ENCODE peak calls at places on chromosomes 2 and 18, in seven cellular contexts. L, O, M, W, Y, R and A are unnamed samples.

GRCh38 chr2:143463717-143464116 is 334.5 kb downstream of the ARHGAP15 start:
- DNase-seq in Y (no peak), R (no peak), O (no peak), W (no peak), L (no peak), M (no peak), A (no peak)

GRCh38 chr18:12929477-12930083 is 18.2 kb upstream of the SEH1L start:
- DNase-seq in R (no peak), L (no peak), W (no peak), Y (no peak), O (no peak), M (no peak), A (no peak)

GRCh38 chr18:31498450-31499156 is 626 bp downstream of the DSG2 start:
- DNase-seq in O (peak), W (no peak), M (no peak), Y (peak), R (no peak), L (no peak), A (no peak)

GRCh38 chr2:240392948-240393830 is 42.3 kb upstream of the GPC1 start:
- DNase-seq in O (peak), M (no peak), R (no peak), L (no peak), W (no peak), Y (no peak), A (peak)

GRCh38 chr18:72601944-72602343 is 57.8 kb upstream of the CBLN2 start:
- DNase-seq in O (no peak), M (no peak), R (no peak), W (no peak), Y (no peak), L (no peak), A (no peak)

GRCh38 chr2:187982668-187983067 is 309.0 kb upstream of the GULP1 start:
- DNase-seq in W (no peak), O (no peak), Y (peak), R (no peak), M (no peak), L (no peak), A (no peak)

GRCh38 chr2:172836386-172837200 is 100.9 kb downstream of the RAPGEF4 start:
- DNase-seq in O (peak), W (no peak), L (no peak), Y (peak), M (peak), R (no peak), A (no peak)

GRCh38 chr2:9416267-9416961 is 6.9 kb downstream of the ITGB1BP1 start:
- DNase-seq in M (no peak), O (no peak), Y (no peak), R (no peak), L (no peak), W (no peak), A (no peak)

GRCh38 chr2:235766206-235766794 is 272.5 kb downstream of the AGAP1 start:
- DNase-seq in L (peak), O (peak), Y (peak), R (peak), W (peak), M (peak), A (no peak)

GRCh38 chr2:239230318-239231052 is 170.3 kb downstream of the HDAC4 start:
- DNase-seq in Y (no peak), O (no peak), R (no peak), L (no peak), M (no peak), W (no peak), A (peak)

GRCh38 chr2:118237451-118237850 is 149.2 kb downstream of the INSIG2 start:
- DNase-seq in M (no peak), W (no peak), O (no peak), Y (no peak), R (no peak), L (no peak), A (no peak)

GRCh38 chr2:10346929-10347558 is 44.3 kb downstream of the HPCAL1 start:
- DNase-seq in W (no peak), R (no peak), Y (no peak), L (no peak), M (no peak), O (no peak), A (no peak)

GRCh38 chr18:23627325-23627724 is 35.4 kb downstream of the ANKRD29 start:
- DNase-seq in W (no peak), L (no peak), R (no peak), O (no peak), Y (peak), M (no peak), A (no peak)

GRCh38 chr18:36194719-36195315 is 7.5 kb downstream of the MOCOS start:
- DNase-seq in O (no peak), R (peak), L (no peak), W (no peak), Y (no peak), M (no peak), A (no peak)

GRCh38 chr2:234203135-234203984 is 152.9 kb downstream of the SPP2 start:
- DNase-seq in Y (peak), W (no peak), R (no peak), O (peak), L (no peak), M (no peak), A (no peak)